ENCODE peak calls at places on chromosomes 11 and 22, in four cellular contexts. N is pancreas, C is A549, A is iPS DF 6.9. Q is an unnamed sample.

GRCh38 chr11:8925711-8926110 is 7.0 kb downstream of the C11orf16 start:
- DNase-seq in C (no peak), N (no peak), A (no peak), Q (no peak)

GRCh38 chr11:47524200-47524874 is 28.6 kb downstream of the CELF1 start:
- DNase-seq in C (no peak), N (no peak), A (no peak), Q (no peak)

GRCh38 chr11:87604350-87604749 is 566.6 kb downstream of the TMEM135 start:
- DNase-seq in A (no peak), N (no peak), C (no peak), Q (no peak)

GRCh38 chr11:33262016-33262638 is 4.9 kb downstream of the HIPK3 start:
- DNase-seq in N (no peak), A (no peak), C (no peak), Q (no peak)

GRCh38 chr22:47817380-47817779 is 1054.9 kb downstream of the TBC1D22A start:
- DNase-seq in A (no peak), N (no peak), C (no peak), Q (no peak)

GRCh38 chr22:18101536-18101935 is 9.1 kb upstream of the TUBA8 start:
- DNase-seq in A (no peak), C (no peak), N (no peak), Q (no peak)

GRCh38 chr22:47372596-47373385 is 610.3 kb downstream of the TBC1D22A start:
- DNase-seq in N (no peak), C (no peak), A (no peak), Q (no peak)

GRCh38 chr11:117771197-117771596 is 25.8 kb downstream of the DSCAML1 start:
- DNase-seq in A (no peak), C (no peak), N (no peak), Q (no peak)

GRCh38 chr22:36022162-36022561 is 6.5 kb downstream of the RBFOX2 start:
- DNase-seq in A (no peak), N (no peak), C (no peak), Q (peak; percentile 18)

GRCh38 chr22:22450343-22450839 is 58.2 kb downstream of the ZNF280B start:
- DNase-seq in C (no peak), N (no peak), A (no peak), Q (no peak)

GRCh38 chr22:48510599-48510998 is 1317.1 kb downstream of the BRD1 start:
- DNase-seq in N (no peak), C (no peak), A (no peak), Q (no peak)

GRCh38 chr11:86245369-86246292 is 1.1 kb downstream of the EED start:
- DNase-seq in A (no peak), C (peak; percentile 14), N (no peak), Q (no peak)

GRCh38 chr11:66048525-66049313 is at the start of gene GAL3ST3:
- DNase-seq in A (no peak), N (no peak), C (no peak), Q (no peak)

GRCh38 chr22:22673628-22674027 is 29.2 kb downstream of the GGTLC2 start:
- DNase-seq in A (no peak), N (peak; percentile 20), C (no peak), Q (no peak)

GRCh38 chr22:25880524-25880923 is 138.5 kb downstream of the MYO18B start:
- DNase-seq in A (no peak), N (no peak), C (no peak), Q (no peak)

GRCh38 chr11:17875908-17876307 is 136.9 kb downstream of the SERGEF start:
- DNase-seq in A (no peak), N (no peak), C (no peak), Q (peak; percentile 35)

GRCh38 chr22:36079041-36079440 is 50.4 kb upstream of the RBFOX2 start:
- DNase-seq in A (no peak), N (no peak), C (no peak), Q (no peak)

GRCh38 chr11:103436131-103436770 is 327.0 kb downstream of the DYNC2H1 start:
- DNase-seq in N (no peak), A (no peak), C (no peak), Q (no peak)

GRCh38 chr22:46514592-46515207 is 22.7 kb downstream of the CELSR1 start:
- DNase-seq in N (no peak), A (no peak), C (peak; percentile 72), Q (peak; percentile 15)

GRCh38 chr11:117949062-117949461 is 19.9 kb upstream of the TMPRSS13 start:
- DNase-seq in A (no peak), C (no peak), N (no peak), Q (no peak)

GRCh38 chr11:112300094-112300786 is 39.6 kb upstream of the PLET1 start:
- DNase-seq in A (no peak), C (no peak), N (no peak), Q (no peak)

GRCh38 chr11:117458275-117459120 is 130.8 kb downstream of the CEP164 start:
- DNase-seq in A (no peak), C (no peak), N (no peak), Q (no peak)

GRCh38 chr11:14300661-14301304 is 58.2 kb downstream of the RRAS2 start:
- DNase-seq in A (peak; percentile 37), C (peak; percentile 69), N (no peak), Q (peak; percentile 69)

GRCh38 chr11:119433369-119433749 is 10.4 kb upstream of the THY1 start:
- DNase-seq in A (no peak), N (no peak), C (no peak), Q (peak; percentile 42)

GRCh38 chr22:49413551-49413950 is 414.1 kb downstream of the BRD1 start:
- DNase-seq in N (no peak), A (no peak), C (no peak), Q (peak; percentile 16)

GRCh38 chr22:29427176-29427760 is 11.1 kb upstream of the RFPL1 start:
- DNase-seq in C (no peak), N (no peak), A (no peak), Q (no peak)

GRCh38 chr11:22432331-22433065 is 94.3 kb downstream of the SLC17A6 start:
- DNase-seq in N (peak; percentile 64), A (peak; percentile 31), C (no peak), Q (no peak)

GRCh38 chr22:27715078-27715477 is 86.5 kb downstream of the MN1 start:
- DNase-seq in N (no peak), A (no peak), C (no peak), Q (no peak)

GRCh38 chr11:63015521-63016215 is at the start of gene SLC22A8:
- DNase-seq in A (no peak), N (peak; percentile 44), C (no peak), Q (no peak)

GRCh38 chr11:20881328-20882079 is 212.1 kb downstream of the NELL1 start:
- DNase-seq in A (peak; percentile 33), C (no peak), N (no peak), Q (no peak)

GRCh38 chr11:47724041-47724729 is 9.0 kb upstream of the AGBL2 start:
- DNase-seq in C (no peak), N (no peak), A (no peak), Q (no peak)

GRCh38 chr11:124629961-124630360 is 7.3 kb downstream of the TBRG1 start:
- DNase-seq in N (no peak), A (no peak), C (no peak), Q (no peak)

DNA sequence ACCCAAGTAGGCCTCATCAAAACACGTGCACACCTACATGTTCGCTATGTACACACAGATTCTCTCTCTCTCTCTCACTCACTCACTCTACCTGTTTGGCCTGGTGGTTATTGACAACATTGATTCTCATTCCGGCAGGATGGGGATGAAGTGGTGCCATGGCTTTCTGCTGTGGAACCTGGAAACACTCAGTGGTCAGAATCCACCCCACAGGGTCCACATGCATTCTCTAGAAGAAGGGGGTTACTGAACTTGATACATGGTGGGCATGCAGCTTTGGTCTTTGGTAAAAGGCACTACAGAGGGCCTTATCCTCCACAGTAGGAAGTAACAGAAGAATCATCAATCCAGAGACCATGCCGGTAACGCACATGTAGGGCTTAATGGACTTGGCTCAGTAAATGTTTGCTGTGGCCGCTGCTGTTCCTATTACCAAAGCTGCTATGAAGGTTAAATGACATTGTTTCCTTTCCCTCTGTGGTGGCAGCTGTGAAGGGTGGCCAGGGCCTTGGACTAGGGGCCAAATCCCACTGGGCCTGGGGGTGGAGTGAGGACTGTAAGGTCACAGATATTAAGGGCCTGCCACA is 12.7 kb downstream of the POLDIP3 start:
- DNase-seq in N (no peak), A (no peak), C (no peak), Q (no peak)
- H3K27ac ChIP-seq in N (no peak overlapping the region), A (no peak overlapping the region), C (no peak overlapping the region), Q (no peak overlapping the region)

DNA sequence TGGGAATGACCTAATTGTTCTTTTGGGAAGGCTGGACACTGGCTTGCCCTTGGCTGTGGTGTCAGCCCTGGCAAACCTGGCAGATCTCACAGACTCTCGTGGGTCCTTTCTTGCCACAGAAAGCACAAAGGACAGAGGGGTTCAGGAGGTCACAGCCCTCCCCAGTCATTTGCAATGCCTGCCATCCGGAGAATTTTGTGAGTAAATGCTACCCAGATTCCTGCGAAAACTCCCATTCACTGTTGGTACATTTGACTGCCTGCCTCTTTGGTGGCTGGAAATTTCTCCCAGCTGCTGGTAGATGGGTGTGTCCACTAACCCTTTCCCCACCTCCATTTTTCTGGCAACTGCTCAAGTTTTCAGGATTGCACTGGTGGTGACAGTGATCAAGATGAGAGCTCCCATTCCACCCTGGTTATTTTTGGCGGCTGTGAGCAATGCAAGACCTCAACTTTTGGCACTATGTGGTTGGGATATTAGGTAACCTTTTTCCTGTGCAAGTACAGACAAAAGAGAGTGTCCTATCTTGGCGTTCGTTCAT is 155.7 kb downstream of the NAV2 start:
- DNase-seq in N (no peak), A (no peak), C (no peak), Q (no peak)
- H3K4me1 ChIP-seq in N (no peaks in the 10 kb centered on the region), A (peaks cover 15% of the 10 kb centered on the region), C (no peaks in the 10 kb centered on the region), Q (no peaks in the 10 kb centered on the region)

GRCh38 chr22:37162221-37163095 is 12.7 kb upstream of the IL2RB start:
- DNase-seq in N (no peak), A (no peak), C (no peak), Q (no peak)
- H3K9me3 ChIP-seq in N (no peaks in the 10 kb centered on the region), A (no peaks in the 10 kb centered on the region), C (peaks cover 5% of the 10 kb centered on the region), Q (peaks cover 10% of the 10 kb centered on the region)

GRCh38 chr11:75347781-75348613 is 3.5 kb downstream of the ARRB1 start:
- DNase-seq in A (no peak), C (no peak), N (no peak), Q (no peak)

GRCh38 chr11:75345455-75346224 is 5.8 kb downstream of the ARRB1 start:
- DNase-seq in A (no peak), C (no peak), N (no peak), Q (no peak)

GRCh38 chr11:75346296-75346695 is 5.2 kb downstream of the ARRB1 start:
- DNase-seq in N (no peak), C (no peak), A (no peak), Q (no peak)

GRCh38 chr11:75344761-75345454 is 6.6 kb downstream of the ARRB1 start:
- DNase-seq in A (no peak), C (no peak), N (no peak), Q (no peak)

GRCh38 chr11:75346912-75347647 is 4.4 kb downstream of the ARRB1 start:
- DNase-seq in N (no peak), A (no peak), C (no peak), Q (no peak)
- H3K27ac ChIP-seq in N (peak overlapping the region; percentile 21), A (no peak overlapping the region), C (no peak overlapping the region), Q (no peak overlapping the region)

GRCh38 chr11:77470971-77471370 is 2.9 kb downstream of the PAK1 start:
- DNase-seq in N (no peak), A (no peak), C (no peak), Q (no peak)

GRCh38 chr11:77470504-77470903 is 3.4 kb downstream of the PAK1 start:
- DNase-seq in C (no peak), N (no peak), A (no peak), Q (no peak)

GRCh38 chr11:77473001-77473800 is 693 bp downstream of the PAK1 start:
- DNase-seq in C (peak; percentile 31), A (no peak), N (peak; percentile 80), Q (no peak)

GRCh38 chr11:77473801-77474508 is at the start of gene PAK1:
- DNase-seq in C (peak; percentile 81), N (peak; percentile 95), A (peak; percentile 91), Q (peak; percentile 59)

GRCh38 chr11:77471520-77472234 is 2.2 kb downstream of the PAK1 start:
- DNase-seq in A (no peak), N (no peak), C (peak; percentile 15), Q (no peak)
- H3K4me1 ChIP-seq in A (peaks cover 2% of the 10 kb centered on the region), N (peaks cover 39% of the 10 kb centered on the region), C (peaks cover 9% of the 10 kb centered on the region), Q (no peaks in the 10 kb centered on the region)

Q was measured in SJSA1.